ENCODE peak calls at places on chromosome 10, in eight cellular contexts. Z, L, N, S, P, O, E and T are unnamed samples.

GRCh38 chr10:73889014-73889413 is 14.7 kb upstream of the CAMK2G start:
- DNase-seq in Z (no peak), O (peak), E (peak), S (peak), L (no peak), N (no peak), P (peak), T (peak)

GRCh38 chr10:7314068-7314646 is 96.7 kb downstream of the SFMBT2 start:
- DNase-seq in N (no peak), O (peak), E (peak), S (no peak), L (no peak), Z (no peak), P (no peak), T (no peak)

GRCh38 chr10:12735843-12736462 is 265.6 kb downstream of the CCDC3 start:
- DNase-seq in E (no peak), Z (no peak), L (no peak), S (no peak), P (no peak), N (no peak), O (no peak), T (no peak)

GRCh38 chr10:42691361-42692120 is 53.2 kb upstream of the ZNF33B start:
- DNase-seq in L (no peak), N (no peak), S (no peak), E (no peak), P (no peak), Z (no peak), O (no peak), T (no peak)

GRCh38 chr10:130739757-130740145 is 571.8 kb downstream of the TCERG1L start:
- DNase-seq in O (no peak), L (no peak), S (no peak), P (no peak), E (no peak), Z (no peak), N (no peak), T (no peak)

GRCh38 chr10:22986771-22987542 is 59.1 kb downstream of the ARMC3 start:
- DNase-seq in N (peak), L (no peak), S (no peak), Z (peak), O (peak), E (no peak), P (peak), T (no peak)

GRCh38 chr10:22103701-22104100 is 100.2 kb upstream of the DNAJC1 start:
- DNase-seq in P (no peak), L (no peak), Z (peak), E (no peak), S (no peak), N (no peak), O (no peak), T (no peak)

GRCh38 chr10:48463318-48464003 is 141.4 kb downstream of the ARHGAP22 start:
- DNase-seq in N (no peak), S (no peak), E (no peak), P (no peak), L (no peak), Z (no peak), O (no peak), T (peak)

GRCh38 chr10:128851281-128851680 is 615.8 kb upstream of the MGMT start:
- DNase-seq in E (no peak), Z (no peak), L (no peak), P (no peak), S (no peak), O (no peak), N (no peak), T (no peak)

GRCh38 chr10:75038335-75038734 is 73.1 kb upstream of the SAMD8 start:
- DNase-seq in Z (peak), L (no peak), P (no peak), S (no peak), N (no peak), O (no peak), E (no peak), T (no peak)

GRCh38 chr10:17872191-17873091 is 63.3 kb downstream of the MRC1 start:
- DNase-seq in O (peak), P (no peak), Z (peak), N (no peak), E (no peak), S (no peak), L (no peak), T (peak)

GRCh38 chr10:125117941-125118630 is 42.3 kb downstream of the CTBP2 start:
- DNase-seq in L (no peak), S (no peak), N (no peak), E (no peak), Z (no peak), O (no peak), P (no peak), T (peak)

GRCh38 chr10:110824660-110825059 is 47.1 kb upstream of the PDCD4 start:
- DNase-seq in S (no peak), L (no peak), E (no peak), P (no peak), N (no peak), Z (no peak), O (no peak), T (peak)

GRCh38 chr10:131166486-131166885 is 145.0 kb downstream of the TCERG1L start:
- DNase-seq in L (no peak), S (no peak), P (no peak), O (no peak), Z (no peak), E (no peak), N (no peak), T (no peak)

GRCh38 chr10:90321132-90321816 is 536.6 kb downstream of the HTR7 start:
- DNase-seq in E (no peak), P (no peak), S (no peak), O (no peak), N (no peak), L (no peak), Z (peak), T (no peak)

GRCh38 chr10:122192142-122192541 is 79.0 kb upstream of the BTBD16 start:
- DNase-seq in N (peak), P (no peak), E (no peak), O (no peak), L (no peak), S (no peak), Z (no peak), T (no peak)

GRCh38 chr10:110446954-110447608 is 50.6 kb upstream of the DUSP5 start:
- DNase-seq in S (no peak), O (peak), L (no peak), E (no peak), P (peak), N (no peak), Z (peak), T (no peak)

GRCh38 chr10:130875116-130875515 is 436.4 kb downstream of the TCERG1L start:
- DNase-seq in P (no peak), S (no peak), Z (no peak), N (no peak), E (no peak), L (no peak), O (no peak), T (no peak)

GRCh38 chr10:126949161-126949503 is 43.9 kb downstream of the DOCK1 start:
- DNase-seq in L (no peak), O (no peak), P (no peak), Z (no peak), E (no peak), S (no peak), N (no peak), T (no peak)

GRCh38 chr10:13705526-13706169 is 118.9 kb downstream of the PRPF18 start:
- DNase-seq in O (no peak), Z (no peak), S (no peak), N (no peak), P (no peak), E (no peak), L (no peak), T (no peak)

GRCh38 chr10:58780481-58780880 is 267.8 kb downstream of the BICC1 start:
- DNase-seq in S (no peak), Z (no peak), O (no peak), N (no peak), E (no peak), P (no peak), L (no peak), T (no peak)

GRCh38 chr10:34651381-34651780 is 163.7 kb downstream of the PARD3 start:
- DNase-seq in N (no peak), S (no peak), L (no peak), E (no peak), Z (no peak), P (no peak), O (no peak), T (no peak)

GRCh38 chr10:6171891-6172354 is 30.8 kb upstream of the PFKFB3 start:
- DNase-seq in S (no peak), N (peak), O (peak), P (peak), E (peak), Z (peak), L (no peak), T (peak)

GRCh38 chr10:31961675-31962074 is 33.0 kb upstream of the ARHGAP12 start:
- DNase-seq in Z (peak), S (no peak), L (no peak), P (peak), O (peak), E (no peak), N (peak), T (no peak)

GRCh38 chr10:100651916-100652315 is 93.5 kb upstream of the PAX2 start:
- DNase-seq in Z (no peak), S (no peak), L (no peak), O (no peak), E (no peak), N (no peak), P (no peak), T (no peak)

GRCh38 chr10:50622497-50623298 is 1.1 kb downstream of the SGMS1 start:
- DNase-seq in O (no peak), N (peak), Z (peak), P (no peak), E (peak), S (peak), L (no peak), T (peak)